ENCODE peak calls at places on chromosomes 1 and 21, in five cellular contexts. N is kidney epithelial cell, Q is fibroblast of lung, J is bronchial epithelial cell, G is pancreas. U is an unnamed sample.

GRCh38 chr1:10424034-10424433 is 6.2 kb upstream of the CENPS start:
- DNase-seq in G (no peak), Q (peak; percentile 66), J (no peak), N (no peak), U (no peak)

GRCh38 chr1:100924212-100924611 is 28.3 kb downstream of the SLC30A7 start:
- DNase-seq in Q (peak; percentile 12), N (no peak), J (peak; percentile 26), G (no peak), U (no peak)

GRCh38 chr1:193270996-193271395 is 84.6 kb upstream of the B3GALT2 start:
- DNase-seq in N (no peak), G (no peak), Q (peak; percentile 53), J (peak; percentile 66), U (no peak)

GRCh38 chr1:48775817-48776399 is 783 bp downstream of the BEND5 start:
- DNase-seq in N (no peak), G (no peak), Q (no peak), J (no peak), U (no peak)

GRCh38 chr1:108643492-108644333 is 17.2 kb downstream of the HENMT1 start:
- DNase-seq in N (peak; percentile 32), G (no peak), Q (peak; percentile 86), J (peak; percentile 68), U (peak; percentile 40)

GRCh38 chr1:202107321-202107761 is 15.4 kb upstream of the GPR37L1 start:
- DNase-seq in N (no peak), Q (no peak), J (no peak), G (peak; percentile 97), U (no peak)

GRCh38 chr21:39599191-39599966 is 13.4 kb upstream of the B3GALT5 start:
- DNase-seq in J (no peak), N (peak; percentile 56), Q (no peak), G (no peak), U (no peak)

GRCh38 chr1:978835-979743 is 2.8 kb downstream of the PERM1 start:
- DNase-seq in Q (no peak), J (no peak), N (no peak), G (peak; percentile 29), U (no peak)

GRCh38 chr1:215095524-215095923 is 13.0 kb downstream of the KCNK2 start:
- DNase-seq in G (no peak), N (no peak), Q (no peak), J (no peak), U (no peak)

GRCh38 chr1:73639494-73639893 is 558.5 kb downstream of the LRRIQ3 start:
- DNase-seq in G (no peak), Q (no peak), J (no peak), N (no peak), U (no peak)

GRCh38 chr1:40096646-40096976 is 441 bp downstream of the PPT1 start:
- DNase-seq in N (no peak), J (no peak), Q (no peak), G (no peak), U (no peak)

GRCh38 chr1:109254621-109255096 is 5.3 kb downstream of the CELSR2 start:
- DNase-seq in N (no peak), G (no peak), J (no peak), Q (no peak), U (no peak)

GRCh38 chr1:195122497-195122896 is 1485.7 kb downstream of the KCNT2 start:
- DNase-seq in Q (no peak), J (no peak), G (no peak), N (no peak), U (no peak)

GRCh38 chr1:18385239-18385790 is 95.4 kb upstream of the KLHDC7A start:
- DNase-seq in Q (no peak), J (no peak), N (no peak), G (no peak), U (no peak)

GRCh38 chr1:170555370-170555769 is 23.4 kb downstream of the GORAB start:
- DNase-seq in N (no peak), J (no peak), Q (no peak), G (no peak), U (no peak)

GRCh38 chr1:25223471-25223870 is 8.8 kb downstream of the SYF2 start:
- DNase-seq in N (no peak), Q (peak; percentile 19), G (no peak), J (peak; percentile 28), U (no peak)

GRCh38 chr1:160637821-160638539 is 8.9 kb downstream of the SLAMF1 start:
- DNase-seq in N (no peak), G (no peak), Q (no peak), J (no peak), U (peak; percentile 24)

GRCh38 chr21:44800103-44800502 is 1.5 kb downstream of the UBE2G2 start:
- DNase-seq in Q (peak; percentile 61), N (no peak), G (no peak), J (peak; percentile 50), U (no peak)

GRCh38 chr1:84253891-84254290 is 47.6 kb upstream of the SAMD13 start:
- DNase-seq in N (peak; percentile 90), G (peak; percentile 23), Q (peak; percentile 94), J (peak; percentile 98), U (no peak)

GRCh38 chr1:154176341-154176740 is 15.6 kb downstream of the TPM3 start:
- DNase-seq in Q (peak; percentile 79), J (peak; percentile 54), N (peak; percentile 41), G (no peak), U (no peak)

GRCh38 chr1:117905019-117905418 is 24.4 kb downstream of the GDAP2 start:
- DNase-seq in N (no peak), J (no peak), Q (no peak), G (no peak), U (no peak)

GRCh38 chr1:235720544-235720943 is 71.0 kb upstream of the GNG4 start:
- DNase-seq in Q (no peak), N (no peak), J (peak; percentile 93), G (no peak), U (no peak)

GRCh38 chr1:56446531-56447098 is 132.7 kb downstream of the PLPP3 start:
- DNase-seq in G (no peak), Q (peak; percentile 77), N (no peak), J (no peak), U (no peak)

GRCh38 chr1:6271554-6271953 is 10.7 kb upstream of the GPR153 start:
- DNase-seq in Q (no peak), G (no peak), J (no peak), N (no peak), U (no peak)

GRCh38 chr1:11448375-11449085 is 30.4 kb upstream of the DISP3 start:
- DNase-seq in N (no peak), G (no peak), Q (no peak), J (no peak), U (no peak)

GRCh38 chr1:1181129-1181937 is 7.7 kb downstream of the TTLL10 start:
- DNase-seq in G (peak; percentile 21), Q (no peak), J (no peak), N (no peak), U (peak; percentile 24)

GRCh38 chr1:180842482-180842881 is 70.2 kb upstream of the KIAA1614 start:
- DNase-seq in J (no peak), N (no peak), Q (no peak), G (no peak), U (no peak)

GRCh38 chr1:3646596-3646995 is 3.3 kb downstream of the WRAP73 start:
- DNase-seq in N (no peak), Q (no peak), G (no peak), J (no peak), U (no peak)

GRCh38 chr1:53079251-53079650 is 17.2 kb downstream of the PODN start:
- DNase-seq in N (no peak), G (no peak), J (no peak), Q (no peak), U (no peak)

GRCh38 chr1:47708658-47709301 is 270.9 kb downstream of the FOXD2 start:
- DNase-seq in G (no peak), J (no peak), Q (no peak), N (no peak), U (peak; percentile 73)

GRCh38 chr1:217425528-217425927 is 205.4 kb downstream of the GPATCH2 start:
- DNase-seq in N (no peak), G (no peak), Q (peak; percentile 19), J (no peak), U (no peak)

GRCh38 chr1:51564124-51564523 is 45.1 kb upstream of the EPS15 start:
- DNase-seq in J (peak; percentile 47), G (no peak), Q (peak; percentile 29), N (no peak), U (no peak)

GRCh38 chr1:39525366-39526165 is 34.1 kb downstream of the BMP8A start:
- DNase-seq in G (no peak), J (no peak), Q (no peak), N (no peak), U (no peak)

DNA sequence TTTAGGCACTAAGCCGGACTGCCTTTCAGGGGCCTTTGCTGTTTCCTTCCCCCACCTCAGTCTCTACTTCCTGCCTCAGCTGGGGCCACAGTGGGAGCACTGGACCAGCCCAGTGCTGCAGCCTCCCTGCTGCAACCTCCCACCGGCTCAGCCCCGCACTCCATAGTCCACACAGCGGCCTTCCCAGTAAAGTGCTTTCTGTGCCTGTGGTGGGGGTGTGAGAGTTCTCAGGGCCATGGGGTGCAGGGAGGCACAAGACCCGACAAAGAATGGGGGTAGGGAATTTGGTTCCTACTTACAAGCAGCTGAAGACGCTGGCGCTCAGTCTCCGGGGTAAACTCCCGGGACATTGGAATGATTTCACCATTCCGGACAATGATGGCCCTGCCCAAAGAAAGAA is 3.5 kb downstream of the PPM1J start:
- DNase-seq in J (no peak), N (no peak), G (no peak), Q (no peak), U (no peak)
- H3K27me3 ChIP-seq in J (no peaks in the 10 kb centered on the region), N (no peaks in the 10 kb centered on the region), G (no peaks in the 10 kb centered on the region), Q (peaks cover 6% of the 10 kb centered on the region), U (no peaks in the 10 kb centered on the region)

GRCh38 chr1:7657287-7658126 is 113.6 kb upstream of the VAMP3 start:
- DNase-seq in J (no peak), Q (no peak), N (no peak), G (no peak), U (no peak)

GRCh38 chr1:7656821-7657220 is 114.3 kb upstream of the VAMP3 start:
- DNase-seq in J (no peak), N (no peak), Q (no peak), G (no peak), U (no peak)

GRCh38 chr1:7663451-7664146 is 107.5 kb upstream of the VAMP3 start:
- DNase-seq in N (no peak), Q (no peak), J (no peak), G (no peak), U (no peak)

GRCh38 chr1:7658127-7658498 is 113.0 kb upstream of the VAMP3 start:
- DNase-seq in N (no peak), J (no peak), Q (no peak), G (no peak), U (no peak)

DNA sequence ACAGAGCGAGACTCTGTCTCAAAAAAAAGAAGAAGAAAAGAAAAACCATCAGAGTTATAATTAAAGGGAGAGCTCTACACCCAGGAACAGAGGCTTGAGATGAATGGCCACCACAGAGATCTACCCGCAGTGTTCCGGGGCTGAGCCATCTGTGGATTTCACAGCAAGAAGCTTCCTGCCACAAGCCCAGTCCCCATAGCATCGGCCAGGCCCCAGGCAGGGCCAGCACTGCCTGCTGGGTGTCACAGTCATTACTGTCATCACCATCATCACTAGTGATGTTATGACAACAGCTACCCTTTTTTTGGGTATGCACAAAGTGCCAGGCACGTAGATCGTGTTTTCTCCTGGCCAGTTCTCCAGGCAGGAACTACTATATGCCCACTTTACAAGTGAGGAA is 111.6 kb upstream of the VAMP3 start:
- DNase-seq in J (no peak), N (no peak), G (no peak), Q (no peak), U (no peak)
- H3K27me3 ChIP-seq in J (peaks cover 2% of the 10 kb centered on the region), N (peaks cover 9% of the 10 kb centered on the region), G (no peaks in the 10 kb centered on the region), Q (no peaks in the 10 kb centered on the region), U (no peaks in the 10 kb centered on the region)

GRCh38 chr1:225883616-225884265 is 1.6 kb upstream of the TMEM63A start:
- DNase-seq in Q (no peak), N (no peak), G (no peak), J (no peak), U (no peak)
- H3K27me3 ChIP-seq in Q (no peaks in the 10 kb centered on the region), N (no peaks in the 10 kb centered on the region), G (no peaks in the 10 kb centered on the region), J (peaks cover 4% of the 10 kb centered on the region), U (no peaks in the 10 kb centered on the region)

GRCh38 chr1:158180741-158181576 is at the start of gene CD1D:
- DNase-seq in Q (peak; percentile 25), G (peak; percentile 24), N (no peak), J (peak; percentile 32), U (no peak)
- H3K27me3 ChIP-seq in Q (peaks cover 41% of the 10 kb centered on the region), G (no peaks in the 10 kb centered on the region), N (peaks cover 20% of the 10 kb centered on the region), J (no peaks in the 10 kb centered on the region), U (no peaks in the 10 kb centered on the region)

U was measured in Caco-2.